ENCODE peak calls at places on chromosomes 6 and 20, in seven cellular contexts. W is left ventricle myocardium superior, Z is fibroblast of gingiva, R is fibroblast of lung, B is hypothalamus, U is iPS DF 19.7, J is right cardiac atrium. Q is an unnamed sample.

GRCh38 chr6:37483917-37484785 is 15.5 kb downstream of the CCDC167 start:
- DNase-seq in W (peak), Z (no peak), R (peak), B (peak), U (peak), J (peak), Q (peak)

GRCh38 chr6:12160350-12160749 is 129.8 kb upstream of the EDN1 start:
- DNase-seq in W (no peak), Z (peak), R (peak), B (no peak), U (no peak), J (no peak), Q (no peak)

GRCh38 chr6:146357578-146358340 is 185.9 kb upstream of the RAB32 start:
- DNase-seq in W (no peak), Z (peak), R (peak), B (no peak), U (no peak), J (no peak), Q (peak)

GRCh38 chr6:136173519-136174507 is 76.3 kb downstream of the MTFR2 start:
- DNase-seq in W (peak), Z (no peak), R (peak), B (no peak), U (no peak), J (peak), Q (peak)

GRCh38 chr6:137036566-137037300 is 8.0 kb downstream of the IL20RA start:
- DNase-seq in W (no peak), Z (no peak), R (no peak), B (no peak), U (no peak), J (no peak), Q (no peak)

GRCh38 chr20:35724321-35725230 is 17.5 kb downstream of the RBM39 start:
- DNase-seq in W (no peak), Z (no peak), R (no peak), B (no peak), U (no peak), J (no peak), Q (no peak)

GRCh38 chr6:68572525-68572924 is 62.6 kb upstream of the ADGRB3 start:
- DNase-seq in W (no peak), Z (peak), R (peak), B (no peak), U (peak), J (no peak), Q (peak)

GRCh38 chr6:12717356-12717755 is 789 bp downstream of the PHACTR1 start:
- DNase-seq in W (no peak), Z (no peak), R (peak), B (no peak), U (no peak), J (no peak), Q (peak)

GRCh38 chr6:42012501-42013133 is 37.7 kb upstream of the TAF8 start:
- DNase-seq in W (no peak), Z (no peak), R (peak), B (no peak), U (no peak), J (no peak), Q (no peak)

GRCh38 chr6:14754636-14755513 is 491.0 kb upstream of the JARID2 start:
- DNase-seq in W (no peak), Z (no peak), R (no peak), B (no peak), U (no peak), J (no peak), Q (no peak)

GRCh38 chr6:150689900-150690590 is 90.4 kb downstream of the PLEKHG1 start:
- DNase-seq in W (no peak), Z (no peak), R (no peak), B (no peak), U (no peak), J (no peak), Q (no peak)

GRCh38 chr6:110828396-110828795 is 13.1 kb upstream of the CDK19 start:
- DNase-seq in W (no peak), Z (no peak), R (peak), B (no peak), U (no peak), J (no peak), Q (no peak)

GRCh38 chr6:91081452-91082067 is 494.7 kb upstream of the MAP3K7 start:
- DNase-seq in W (no peak), Z (peak), R (peak), B (no peak), U (peak), J (no peak), Q (peak)

GRCh38 chr6:100296810-100297544 is 167.7 kb downstream of the SIM1 start:
- DNase-seq in W (no peak), Z (peak), R (peak), B (no peak), U (no peak), J (no peak), Q (no peak)

GRCh38 chr6:16494781-16495180 is 256.4 kb downstream of the GMPR start:
- DNase-seq in W (no peak), Z (no peak), R (peak), B (no peak), U (no peak), J (no peak), Q (no peak)